ENCODE peak calls at places on chromosomes 7 and 10, in four cellular contexts. One of them, this sample, is unnamed.

GRCh38 chr7:141522657-141523342 is 28.4 kb upstream of the AGK start:
- DNase-seq in uterus: no peak
- DNase-seq in astrocyte: no peak
- DNase-seq in GM23338: no peak
- DNase-seq in this sample: no peak

GRCh38 chr10:21534611-21535493 is 820 bp downstream of the MLLT10 start:
- DNase-seq in astrocyte: no peak
- DNase-seq in GM23338: peak
- DNase-seq in uterus: peak
- DNase-seq in this sample: peak

GRCh38 chr10:47048533-47048905 is 137.3 kb downstream of the PTPN20 start:
- DNase-seq in uterus: no peak
- DNase-seq in astrocyte: no peak
- DNase-seq in GM23338: peak
- DNase-seq in this sample: no peak

GRCh38 chr10:44006826-44007225 is 358.1 kb upstream of the ZNF32 start:
- DNase-seq in astrocyte: no peak
- DNase-seq in uterus: no peak
- DNase-seq in GM23338: no peak
- DNase-seq in this sample: no peak

GRCh38 chr10:36888925-36889573 is 236.3 kb upstream of the ANKRD30A start:
- DNase-seq in uterus: no peak
- DNase-seq in GM23338: peak
- DNase-seq in astrocyte: no peak
- DNase-seq in this sample: no peak

GRCh38 chr7:141262101-141262819 is 188.4 kb downstream of the TMEM178B start:
- DNase-seq in GM23338: peak
- DNase-seq in astrocyte: no peak
- DNase-seq in uterus: no peak
- DNase-seq in this sample: no peak

GRCh38 chr10:21532694-21533576 is 1.1 kb upstream of the MLLT10 start:
- DNase-seq in astrocyte: no peak
- DNase-seq in GM23338: no peak
- DNase-seq in uterus: no peak
- DNase-seq in this sample: no peak

GRCh38 chr10:113808168-113808567 is 45.7 kb downstream of the DCLRE1A start:
- DNase-seq in astrocyte: no peak
- DNase-seq in uterus: no peak
- DNase-seq in GM23338: no peak
- DNase-seq in this sample: no peak

GRCh38 chr10:126160971-126161630 is 227.2 kb downstream of the ADAM12 start:
- DNase-seq in astrocyte: no peak
- DNase-seq in GM23338: peak
- DNase-seq in uterus: no peak
- DNase-seq in this sample: no peak

GRCh38 chr7:89914673-89915072 is 239.6 kb upstream of the STEAP1 start:
- DNase-seq in GM23338: peak
- DNase-seq in uterus: no peak
- DNase-seq in astrocyte: no peak
- DNase-seq in this sample: no peak

GRCh38 chr7:12911053-12911452 is 223.6 kb downstream of the ARL4A start:
- DNase-seq in GM23338: no peak
- DNase-seq in uterus: no peak
- DNase-seq in astrocyte: no peak
- DNase-seq in this sample: no peak

GRCh38 chr10:20004087-20004523 is 187.9 kb downstream of the PLXDC2 start:
- DNase-seq in astrocyte: peak
- DNase-seq in uterus: peak
- DNase-seq in GM23338: no peak
- DNase-seq in this sample: no peak

GRCh38 chr7:157112706-157113105 is 26.0 kb upstream of the UBE3C start:
- DNase-seq in uterus: no peak
- DNase-seq in astrocyte: no peak
- DNase-seq in GM23338: no peak
- DNase-seq in this sample: no peak

GRCh38 chr10:5545778-5546710 is 21.3 kb downstream of the CALML3 start:
- DNase-seq in uterus: peak
- DNase-seq in GM23338: no peak
- DNase-seq in astrocyte: peak
- DNase-seq in this sample: no peak

GRCh38 chr7:130363156-130363847 is 17.0 kb upstream of the CPA1 start:
- DNase-seq in uterus: peak
- DNase-seq in GM23338: no peak
- DNase-seq in astrocyte: peak
- DNase-seq in this sample: no peak

DNA sequence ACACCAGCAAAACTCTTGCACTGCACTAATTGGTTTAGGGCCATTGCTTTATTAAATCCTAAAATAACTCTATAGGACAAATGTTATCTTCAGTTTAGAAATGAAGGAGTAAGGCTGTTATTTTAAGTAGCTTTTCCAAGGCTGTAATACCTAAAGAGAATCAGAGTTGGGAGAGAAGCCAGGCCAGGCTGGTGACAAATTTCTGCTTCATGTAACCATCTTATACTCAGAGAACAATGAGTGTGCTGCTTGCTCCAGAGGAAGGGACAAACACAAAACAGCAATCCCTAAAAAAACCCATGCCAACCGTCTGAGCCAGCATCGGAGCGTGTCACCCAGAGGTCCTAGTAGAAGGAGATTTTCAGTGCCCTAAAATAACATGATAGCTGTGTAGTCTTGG is 49.7 kb upstream of the TARP start:
- DNase-seq in uterus: no peak
- DNase-seq in GM23338: no peak
- DNase-seq in astrocyte: peak
- DNase-seq in this sample: no peak
- H3K27ac ChIP-seq in uterus: no peak
- H3K27ac ChIP-seq in GM23338: no peak
- H3K27ac ChIP-seq in astrocyte: no peak
- H3K27ac ChIP-seq in this sample: no peak

DNA sequence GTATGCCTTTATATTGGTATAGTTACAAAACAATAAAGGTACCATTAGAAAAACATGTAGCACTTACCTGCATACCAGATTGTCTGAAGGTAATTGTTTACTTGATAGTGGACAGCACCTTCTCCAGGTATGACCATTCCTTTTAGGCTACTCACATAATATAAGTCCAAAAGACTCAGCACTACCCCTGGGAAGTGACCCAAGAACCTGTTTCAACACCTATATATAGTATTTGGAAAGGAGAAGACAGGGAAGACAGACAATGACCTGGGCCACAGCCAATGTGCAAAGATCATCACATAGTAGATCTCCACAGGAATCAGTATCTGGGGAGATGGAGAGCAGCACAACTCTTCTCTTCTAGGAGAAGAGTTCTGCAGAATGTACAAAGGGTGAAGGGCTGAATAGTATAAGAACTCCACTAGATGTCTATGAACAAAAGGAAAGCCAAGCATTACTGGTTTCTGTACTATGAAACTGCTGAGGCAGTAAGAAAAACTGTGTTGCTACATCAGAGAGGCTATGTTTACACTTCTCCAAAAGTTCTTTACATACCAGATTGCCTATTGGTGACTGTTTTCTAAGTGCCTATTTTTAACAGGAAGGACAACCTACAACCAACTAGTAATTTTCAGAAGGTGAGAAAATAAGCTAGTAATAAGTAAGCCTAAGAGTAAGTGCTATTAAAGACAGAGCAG is 159.2 kb downstream of the BTAF1 start:
- DNase-seq in uterus: no peak
- DNase-seq in astrocyte: no peak
- DNase-seq in GM23338: no peak
- DNase-seq in this sample: no peak
- H3K27ac ChIP-seq in uterus: no peak
- H3K27ac ChIP-seq in astrocyte: no peak
- H3K27ac ChIP-seq in GM23338: no peak
- H3K27ac ChIP-seq in this sample: no peak

GRCh38 chr7:40509301-40509700 is 374.5 kb downstream of the SUGCT start:
- DNase-seq in uterus: no peak
- DNase-seq in GM23338: no peak
- DNase-seq in astrocyte: no peak
- DNase-seq in this sample: no peak
- H3K27ac ChIP-seq in uterus: no peak
- H3K27ac ChIP-seq in GM23338: no peak
- H3K27ac ChIP-seq in astrocyte: no peak
- H3K27ac ChIP-seq in this sample: no peak

GRCh38 chr10:30495687-30496086 is 61.7 kb downstream of the MAP3K8 start:
- DNase-seq in astrocyte: peak
- DNase-seq in GM23338: no peak
- DNase-seq in uterus: no peak
- DNase-seq in this sample: no peak

GRCh38 chr10:30494558-30494957 is 60.6 kb downstream of the MAP3K8 start:
- DNase-seq in astrocyte: no peak
- DNase-seq in uterus: no peak
- DNase-seq in GM23338: no peak
- DNase-seq in this sample: no peak

GRCh38 chr10:30491204-30491603 is 57.2 kb downstream of the MAP3K8 start:
- DNase-seq in uterus: no peak
- DNase-seq in GM23338: no peak
- DNase-seq in astrocyte: no peak
- DNase-seq in this sample: no peak

GRCh38 chr10:30491832-30492530 is 58.0 kb downstream of the MAP3K8 start:
- DNase-seq in uterus: no peak
- DNase-seq in astrocyte: no peak
- DNase-seq in GM23338: no peak
- DNase-seq in this sample: no peak

DNA sequence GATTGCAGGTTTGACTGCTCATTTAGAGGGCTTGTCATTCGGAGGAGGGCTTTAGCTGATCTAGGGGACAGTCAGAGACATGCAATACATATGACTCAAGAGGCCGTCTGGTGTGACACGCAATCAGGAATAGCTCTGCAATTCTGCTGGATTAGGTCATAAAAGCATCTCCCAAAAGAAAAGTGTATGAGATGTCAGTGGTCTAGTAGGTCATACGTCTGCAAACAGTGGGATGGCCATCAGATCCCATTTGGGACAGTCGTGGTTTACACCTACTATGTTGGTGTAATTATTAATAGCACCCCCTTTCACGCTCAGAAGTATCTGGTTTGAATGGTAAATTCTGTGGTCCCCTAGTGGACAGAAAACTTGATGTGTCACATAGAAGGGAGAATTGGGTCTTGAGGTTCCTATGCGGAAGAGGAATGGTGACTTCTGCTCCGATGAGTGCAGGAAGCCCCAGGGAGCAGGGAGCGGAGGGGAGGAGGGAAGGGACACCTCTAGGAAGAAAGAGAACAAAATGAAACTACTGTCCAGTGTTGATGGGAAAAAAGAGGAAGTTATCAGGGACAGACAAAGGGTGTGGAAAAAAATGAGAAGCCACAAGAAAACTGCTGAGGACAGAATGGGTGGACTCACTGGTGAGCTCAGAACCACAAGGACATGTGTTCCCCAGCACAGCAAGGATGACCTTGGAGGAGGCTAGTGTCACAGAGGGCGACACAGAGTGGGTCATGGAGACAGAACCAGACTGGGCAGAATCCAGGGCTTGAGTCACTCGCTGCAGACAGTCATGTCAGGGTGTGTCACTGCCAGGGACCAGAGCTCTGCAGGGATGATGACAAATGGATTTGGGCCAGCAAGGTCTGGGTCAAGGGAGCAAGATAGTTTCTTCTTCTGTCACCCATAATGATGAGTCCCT is 59.9 kb downstream of the MAP3K8 start:
- DNase-seq in uterus: peak
- DNase-seq in GM23338: no peak
- DNase-seq in astrocyte: peak
- DNase-seq in this sample: no peak
- H3K27ac ChIP-seq in uterus: no peak
- H3K27ac ChIP-seq in GM23338: no peak
- H3K27ac ChIP-seq in astrocyte: no peak
- H3K27ac ChIP-seq in this sample: peak

DNA sequence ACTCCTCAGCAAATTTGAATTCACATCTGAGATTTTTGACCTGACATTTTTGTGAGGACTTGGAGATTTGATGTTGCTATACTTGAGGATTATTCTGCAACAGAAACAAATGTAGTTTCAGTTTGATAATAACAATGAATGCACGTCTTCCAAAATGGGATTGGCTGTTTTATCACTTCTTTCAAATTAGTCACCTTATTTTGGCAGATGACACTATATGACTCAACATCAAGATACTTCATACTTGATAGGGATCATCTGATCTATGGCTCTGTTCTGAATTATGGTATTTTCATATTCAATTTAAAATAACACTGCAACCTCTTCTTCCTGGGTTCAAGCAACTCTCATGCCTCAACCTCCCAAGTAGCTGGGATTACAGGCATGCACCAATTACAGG is 24.2 kb downstream of the ARL5B start:
- DNase-seq in uterus: no peak
- DNase-seq in GM23338: no peak
- DNase-seq in astrocyte: peak
- DNase-seq in this sample: no peak
- H3K27ac ChIP-seq in uterus: no peak
- H3K27ac ChIP-seq in GM23338: no peak
- H3K27ac ChIP-seq in astrocyte: peak
- H3K27ac ChIP-seq in this sample: no peak

GRCh38 chr7:47040795-47041194 is 541.1 kb downstream of the TNS3 start:
- DNase-seq in GM23338: no peak
- DNase-seq in astrocyte: no peak
- DNase-seq in uterus: no peak
- DNase-seq in this sample: no peak

GRCh38 chr7:47039089-47039648 is 542.7 kb downstream of the TNS3 start:
- DNase-seq in GM23338: peak
- DNase-seq in astrocyte: no peak
- DNase-seq in uterus: no peak
- DNase-seq in this sample: no peak

GRCh38 chr7:47038621-47039020 is 543.3 kb downstream of the TNS3 start:
- DNase-seq in GM23338: peak
- DNase-seq in uterus: no peak
- DNase-seq in astrocyte: no peak
- DNase-seq in this sample: no peak

GRCh38 chr7:47037607-47038006 is 544.3 kb downstream of the TNS3 start:
- DNase-seq in GM23338: no peak
- DNase-seq in astrocyte: no peak
- DNase-seq in uterus: no peak
- DNase-seq in this sample: no peak

GRCh38 chr7:47039899-47040298 is 542.0 kb downstream of the TNS3 start:
- DNase-seq in GM23338: no peak
- DNase-seq in astrocyte: peak
- DNase-seq in uterus: no peak
- DNase-seq in this sample: no peak
- H3K27ac ChIP-seq in GM23338: no peak
- H3K27ac ChIP-seq in astrocyte: no peak
- H3K27ac ChIP-seq in uterus: peak
- H3K27ac ChIP-seq in this sample: no peak

This sample was measured in substantia nigra.